ENCODE peak calls at places on chromosomes 11 and 22, in four cellular contexts. Z is mesendoderm, R is neuronal stem cell, P is H1. F is an unnamed sample.

GRCh38 chr11:12455938-12456337 is 78.6 kb downstream of the PARVA start:
- DNase-seq in Z (no peak), R (no peak), P (no peak), F (no peak)

GRCh38 chr11:129117595-129118350 is 74.4 kb downstream of the ARHGAP32 start:
- DNase-seq in Z (peak; percentile 75), R (peak; percentile 58), P (no peak), F (no peak)

GRCh38 chr11:586376-587316 is 10.4 kb downstream of the PHRF1 start:
- DNase-seq in Z (no peak), R (no peak), P (no peak), F (no peak)

GRCh38 chr11:1131033-1131911 is 26.5 kb upstream of the MUC5AC start:
- DNase-seq in Z (no peak), R (no peak), P (no peak), F (peak; percentile 37)

GRCh38 chr11:104918113-104918824 is 20.0 kb upstream of the CASP12 start:
- DNase-seq in Z (no peak), R (no peak), P (no peak), F (no peak)

GRCh38 chr11:82750643-82751139 is 17.0 kb upstream of the FAM181B start:
- DNase-seq in Z (peak; percentile 88), R (peak; percentile 65), P (no peak), F (peak; percentile 33)

GRCh38 chr11:124875401-124875800 is 10.2 kb downstream of the ROBO3 start:
- DNase-seq in Z (no peak), R (no peak), P (no peak), F (peak; percentile 25)

GRCh38 chr11:47932544-47932943 is 47.8 kb upstream of the PTPRJ start:
- DNase-seq in Z (no peak), R (no peak), P (no peak), F (no peak)

GRCh38 chr11:32333335-32333991 is 101.9 kb downstream of the WT1 start:
- DNase-seq in Z (peak; percentile 81), R (peak; percentile 51), P (peak; percentile 38), F (peak; percentile 85)

GRCh38 chr11:69384548-69385465 is 90.9 kb downstream of the MYEOV start:
- DNase-seq in Z (no peak), R (no peak), P (no peak), F (peak; percentile 14)

GRCh38 chr22:42976131-42976530 is 38.8 kb downstream of the PACSIN2 start:
- DNase-seq in Z (peak; percentile 87), R (no peak), P (no peak), F (no peak)

GRCh38 chr11:95877288-95877687 is 46.6 kb downstream of the MTMR2 start:
- DNase-seq in Z (no peak), R (no peak), P (no peak), F (no peak)

GRCh38 chr22:19289475-19290161 is 1.9 kb downstream of the CLTCL1 start:
- DNase-seq in Z (no peak), R (no peak), P (no peak), F (no peak)

GRCh38 chr11:115471367-115471766 is 32.8 kb downstream of the CADM1 start:
- DNase-seq in Z (no peak), R (no peak), P (no peak), F (no peak)

GRCh38 chr11:117384045-117384444 is 56.4 kb downstream of the CEP164 start:
- DNase-seq in Z (no peak), R (no peak), P (no peak), F (no peak)

GRCh38 chr11:62770778-62771143 is 435 bp upstream of the TAF6L start:
- DNase-seq in Z (no peak), R (no peak), P (no peak), F (peak; percentile 78)

GRCh38 chr11:68735626-68736025 is 15.7 kb downstream of the TESMIN start:
- DNase-seq in Z (no peak), R (no peak), P (no peak), F (no peak)

GRCh38 chr22:31680764-31681624 is 19.0 kb upstream of the PISD start:
- DNase-seq in Z (no peak), R (no peak), P (no peak), F (no peak)

GRCh38 chr11:104159356-104159755 is 4.6 kb downstream of the PDGFD start:
- DNase-seq in Z (no peak), R (no peak), P (no peak), F (no peak)

GRCh38 chr11:40032331-40032730 is 1427.1 kb downstream of the LRRC4C start:
- DNase-seq in Z (peak; percentile 15), R (no peak), P (no peak), F (peak; percentile 30)

GRCh38 chr11:105609341-105609781 is 512 bp upstream of the GRIA4 start:
- DNase-seq in Z (peak; percentile 58), R (no peak), P (no peak), F (peak; percentile 51)

GRCh38 chr11:35029979-35030378 is 109.0 kb upstream of the CD44 start:
- DNase-seq in Z (peak; percentile 66), R (no peak), P (no peak), F (no peak)

GRCh38 chr22:35178446-35178845 is 78.8 kb upstream of the HMGXB4 start:
- DNase-seq in Z (no peak), R (no peak), P (no peak), F (no peak)

GRCh38 chr11:35267504-35267903 is 128.5 kb downstream of the CD44 start:
- DNase-seq in Z (no peak), R (no peak), P (no peak), F (no peak)

GRCh38 chr11:8681837-8682218 is 637 bp downstream of the TRIM66 start:
- DNase-seq in Z (no peak), R (no peak), P (no peak), F (no peak)

GRCh38 chr11:98679673-98680072 is 341.1 kb upstream of the CNTN5 start:
- DNase-seq in Z (peak; percentile 16), R (peak; percentile 2), P (no peak), F (no peak)

GRCh38 chr11:104073950-104074349 is 37.5 kb downstream of the DDI1 start:
- DNase-seq in Z (peak; percentile 40), R (no peak), P (no peak), F (peak; percentile 31)

GRCh38 chr22:20002661-20003060 is 14.0 kb downstream of the ARVCF start:
- DNase-seq in Z (no peak), R (no peak), P (no peak), F (no peak)

GRCh38 chr11:6742260-6742659 is 29.5 kb downstream of the OR2AG2 start:
- DNase-seq in Z (no peak), R (no peak), P (no peak), F (no peak)

GRCh38 chr11:66886671-66887221 is 29.9 kb downstream of the LRFN4 start:
- DNase-seq in Z (no peak), R (no peak), P (no peak), F (no peak)

GRCh38 chr11:30914143-30914762 is 328.1 kb upstream of the MPPED2 start:
- DNase-seq in Z (peak; percentile 83), R (peak; percentile 56), P (peak; percentile 58), F (peak; percentile 82)

GRCh38 chr11:99818991-99819390 is 798.2 kb downstream of the CNTN5 start:
- DNase-seq in Z (no peak), R (no peak), P (no peak), F (no peak)

GRCh38 chr11:29318134-29318845 is 698.5 kb downstream of the KCNA4 start:
- DNase-seq in Z (no peak), R (no peak), P (no peak), F (no peak)

GRCh38 chr11:120235024-120235628 is 4.8 kb upstream of the POU2F3 start:
- DNase-seq in Z (peak; percentile 91), R (peak; percentile 57), P (peak; percentile 84), F (peak; percentile 93)

GRCh38 chr11:120290945-120291344 is 34.2 kb upstream of the TLCD5 start:
- DNase-seq in Z (no peak), R (no peak), P (no peak), F (no peak)

GRCh38 chr11:43920598-43921419 is 21.6 kb upstream of the C11orf96 start:
- DNase-seq in Z (peak; percentile 62), R (no peak), P (no peak), F (no peak)

GRCh38 chr22:27228771-27229170 is 571.4 kb downstream of the MIAT start:
- DNase-seq in Z (peak; percentile 36), R (no peak), P (no peak), F (no peak)

GRCh38 chr11:74030668-74031309 is 21.9 kb upstream of the UCP3 start:
- DNase-seq in Z (no peak), R (no peak), P (no peak), F (no peak)

GRCh38 chr22:42511401-42511891 is 8.2 kb downstream of the RRP7A start:
- DNase-seq in Z (no peak), R (no peak), P (no peak), F (no peak)

GRCh38 chr22:46516638-46517037 is 20.8 kb downstream of the CELSR1 start:
- DNase-seq in Z (no peak), R (no peak), P (no peak), F (no peak)

GRCh38 chr22:46512683-46513082 is 24.7 kb downstream of the CELSR1 start:
- DNase-seq in Z (no peak), R (no peak), P (no peak), F (no peak)

GRCh38 chr22:46513908-46514550 is 23.4 kb downstream of the CELSR1 start:
- DNase-seq in Z (no peak), R (no peak), P (no peak), F (no peak)

GRCh38 chr22:46515208-46516111 is 22.0 kb downstream of the CELSR1 start:
- DNase-seq in Z (peak; percentile 71), R (no peak), P (no peak), F (no peak)

GRCh38 chr22:46514592-46515207 is 22.7 kb downstream of the CELSR1 start:
- DNase-seq in Z (peak; percentile 70), R (no peak), P (no peak), F (no peak)
- H2BK15ac ChIP-seq in Z (no peak overlapping the region), R (peak overlapping the region; percentile 90), P (no peak overlapping the region), F (no peak overlapping the region)

GRCh38 chr22:24465975-24466374 is 29.2 kb upstream of the UPB1 start:
- DNase-seq in Z (no peak), R (no peak), P (no peak), F (no peak)
- H2BK15ac ChIP-seq in Z (no peak overlapping the region), R (no peak overlapping the region), P (no peak overlapping the region), F (no peak overlapping the region)

DNA sequence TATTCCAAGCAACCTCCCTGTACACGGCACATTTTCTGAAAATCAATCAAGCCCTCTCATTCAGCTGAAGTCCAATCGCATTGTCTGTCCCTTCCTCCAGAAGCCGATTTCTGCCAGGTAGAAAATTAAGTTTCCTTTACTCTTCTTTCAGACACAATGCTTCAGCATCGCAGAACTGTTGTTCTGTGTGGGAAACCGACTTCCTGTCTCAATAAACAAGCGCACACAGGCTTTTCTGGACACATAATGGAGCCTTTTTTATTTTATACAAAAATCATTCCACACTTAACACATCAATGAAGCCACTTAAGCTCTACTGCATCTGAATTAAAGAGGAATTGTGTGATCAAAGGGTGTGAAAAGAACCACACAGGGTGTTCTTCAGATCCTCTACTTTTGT is 75.5 kb downstream of the BLID start:
- DNase-seq in Z (no peak), R (no peak), P (no peak), F (no peak)
- H2BK15ac ChIP-seq in Z (no peak overlapping the region), R (no peak overlapping the region), P (no peak overlapping the region), F (no peak overlapping the region)

DNA sequence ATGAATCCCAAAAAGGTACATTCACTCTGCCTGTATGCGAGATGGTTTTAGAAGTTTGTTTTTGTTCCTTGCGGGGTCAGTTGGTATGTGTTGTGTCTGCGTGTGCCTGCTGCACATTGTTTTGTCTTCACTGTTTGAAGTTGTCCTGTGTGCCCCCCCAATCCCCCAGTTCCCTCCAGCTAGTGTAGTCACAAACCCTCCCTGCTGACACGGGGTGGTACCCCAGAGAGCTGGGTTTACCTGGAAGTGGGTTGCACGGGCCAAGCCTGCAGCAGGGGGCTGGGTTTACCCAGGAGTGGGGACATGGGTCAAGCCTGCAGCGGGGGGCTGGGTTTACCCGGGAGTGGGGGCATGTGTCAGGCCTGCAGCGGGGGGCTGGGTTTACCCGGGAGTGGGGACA is 22.2 kb downstream of the CTTN start:
- DNase-seq in Z (no peak), R (no peak), P (no peak), F (no peak)
- H2BK15ac ChIP-seq in Z (no peak overlapping the region), R (no peak overlapping the region), P (no peak overlapping the region), F (no peak overlapping the region)

GRCh38 chr22:44746061-44746789 is 6.2 kb upstream of the ARHGAP8 start:
- DNase-seq in Z (no peak), R (no peak), P (no peak), F (no peak)
- H2BK15ac ChIP-seq in Z (no peak overlapping the region), R (no peak overlapping the region), P (peak overlapping the region; percentile 40), F (no peak overlapping the region)